ENCODE peak calls at places on chromosomes 2 and 18, in four cellular contexts. W is heart left ventricle, S is fibroblast of lung, I is colonic mucosa. B is an unnamed sample. For H3K9me3, the result is how much of the 10 kb centered on the place peaks cover.

GRCh38 chr2:30670453-30670852 is 136.8 kb downstream of the CAPN13 start:
- DNase-seq in W (no peak), S (no peak), I (peak), B (no peak)

GRCh38 chr2:28624798-28625701 is 126.6 kb upstream of the PPP1CB start:
- DNase-seq in W (peak), S (peak), I (peak), B (peak)

GRCh38 chr2:218831378-218831990 is at the start of gene PRKAG3:
- DNase-seq in W (peak), S (no peak), I (no peak), B (no peak)

GRCh38 chr2:9811679-9812511 is 31.4 kb upstream of the TAF1B start:
- DNase-seq in W (no peak), S (no peak), I (no peak), B (no peak)

GRCh38 chr2:241803387-241804325 is 5.3 kb upstream of the NEU4 start:
- DNase-seq in W (peak), S (peak), I (peak), B (peak)

GRCh38 chr2:169384816-169385215 is 22.5 kb upstream of the LRP2 start:
- DNase-seq in W (no peak), S (no peak), I (no peak), B (no peak)

GRCh38 chr2:218802595-218802994 is 20.6 kb downstream of the CYP27A1 start:
- DNase-seq in W (no peak), S (peak), I (no peak), B (no peak)

GRCh38 chr2:106011993-106012392 is 182.1 kb downstream of the UXS1 start:
- DNase-seq in W (no peak), S (no peak), I (no peak), B (no peak)

GRCh38 chr2:218501665-218502064 is 66.5 kb downstream of the USP37 start:
- DNase-seq in W (no peak), S (peak), I (no peak), B (no peak)

GRCh38 chr2:165305391-165306096 is 66.3 kb downstream of the SCN2A start:
- DNase-seq in W (no peak), S (peak), I (no peak), B (no peak)

GRCh38 chr2:147607379-147607778 is 237.4 kb upstream of the ACVR2A start:
- DNase-seq in W (no peak), S (peak), I (no peak), B (no peak)

GRCh38 chr2:199928626-199929025 is 17.5 kb downstream of the C2orf69 start:
- DNase-seq in W (no peak), S (no peak), I (no peak), B (no peak)

GRCh38 chr2:7692657-7693161 is 775.5 kb downstream of the RNF144A start:
- DNase-seq in W (no peak), S (peak), I (no peak), B (peak)

GRCh38 chr2:71524476-71524875 is 71.1 kb downstream of the DYSF start:
- DNase-seq in W (no peak), S (no peak), I (no peak), B (no peak)

GRCh38 chr2:119252186-119253113 is 28.8 kb downstream of the STEAP3 start:
- DNase-seq in W (peak), S (peak), I (no peak), B (no peak)

GRCh38 chr2:65487404-65487803 is 55.0 kb upstream of the SPRED2 start:
- DNase-seq in W (no peak), S (no peak), I (no peak), B (no peak)

GRCh38 chr2:181891966-181892794 is 650 bp downstream of the ITPRID2 start:
- DNase-seq in W (peak), S (peak), I (peak), B (peak)

GRCh38 chr18:8468911-8469310 is 140.3 kb upstream of the RAB12 start:
- DNase-seq in W (no peak), S (peak), I (no peak), B (no peak)

GRCh38 chr18:8705941-8706544 is 687 bp downstream of the MTCL1 start:
- DNase-seq in W (no peak), S (no peak), I (no peak), B (no peak)

GRCh38 chr2:197813093-197813787 is 8.8 kb downstream of the PLCL1 start:
- DNase-seq in W (no peak), S (peak), I (no peak), B (no peak)

GRCh38 chr2:191115801-191116200 is 35.0 kb downstream of the STAT4 start:
- DNase-seq in W (no peak), S (peak), I (no peak), B (no peak)

GRCh38 chr18:22171839-22172582 is 2.6 kb downstream of the GATA6 start:
- DNase-seq in W (no peak), S (no peak), I (peak), B (no peak)

GRCh38 chr2:25311866-25312575 is 29.7 kb downstream of the DNMT3A start:
- DNase-seq in W (no peak), S (no peak), I (no peak), B (no peak)

GRCh38 chr2:84483320-84483719 is 24.2 kb upstream of the SUCLG1 start:
- DNase-seq in W (no peak), S (no peak), I (no peak), B (no peak)

GRCh38 chr2:84491741-84492140 is 24.6 kb upstream of the DNAH6 start:
- DNase-seq in W (no peak), S (no peak), I (no peak), B (no peak)

GRCh38 chr2:84491256-84491655 is 25.0 kb upstream of the DNAH6 start:
- DNase-seq in W (no peak), S (no peak), I (no peak), B (no peak)

GRCh38 chr2:84486436-84487115 is 27.5 kb upstream of the SUCLG1 start:
- DNase-seq in W (no peak), S (peak), I (peak), B (no peak)

DNA sequence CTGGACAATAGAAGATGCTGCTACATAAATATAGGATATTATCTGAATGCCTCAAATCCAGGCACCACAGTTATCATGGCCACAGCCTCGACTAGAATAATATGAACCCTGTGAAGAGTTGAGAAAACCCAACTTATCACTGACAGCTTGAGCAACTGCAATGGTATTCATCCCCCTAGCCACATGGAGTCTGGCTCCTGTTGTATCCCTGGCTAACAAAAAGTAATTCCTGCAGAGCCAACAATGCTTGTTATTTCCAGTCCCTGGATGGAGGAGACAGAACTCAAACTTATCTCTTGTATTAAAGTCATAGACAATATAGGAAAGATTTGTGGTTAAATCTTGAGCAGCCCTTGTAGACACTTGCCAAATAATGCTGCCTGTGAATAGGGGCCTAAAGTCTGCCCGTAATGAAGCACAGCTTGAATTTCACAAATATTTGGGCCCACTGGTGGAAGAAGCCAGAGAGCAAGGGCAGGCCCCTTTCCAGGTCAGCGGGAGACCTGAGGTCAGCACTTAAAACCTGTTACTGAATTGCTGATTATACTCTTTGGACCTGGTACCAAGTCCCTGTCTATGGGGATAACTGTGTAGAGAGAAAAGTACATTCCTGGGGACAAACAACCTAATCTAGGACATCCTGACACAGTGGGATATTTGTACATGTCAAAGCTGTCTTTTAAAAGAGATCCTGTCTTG is 28.4 kb upstream of the SUCLG1 start:
- DNase-seq in W (no peak), S (peak), I (no peak), B (no peak)
- TF ChIP-seq CTCF in W (no peak), S (no peak), I (no peak), B (no peak)

GRCh38 chr2:232097260-232097659 is 135.7 kb downstream of the DIS3L2 start:
- DNase-seq in W (no peak), S (no peak), I (no peak), B (no peak)

GRCh38 chr2:232103140-232103737 is 141.7 kb downstream of the DIS3L2 start:
- DNase-seq in W (no peak), S (peak), I (no peak), B (no peak)

GRCh38 chr2:232102380-232102779 is 140.9 kb downstream of the DIS3L2 start:
- DNase-seq in W (no peak), S (no peak), I (no peak), B (no peak)

GRCh38 chr2:232094883-232095282 is 133.4 kb downstream of the DIS3L2 start:
- DNase-seq in W (no peak), S (no peak), I (no peak), B (no peak)

DNA sequence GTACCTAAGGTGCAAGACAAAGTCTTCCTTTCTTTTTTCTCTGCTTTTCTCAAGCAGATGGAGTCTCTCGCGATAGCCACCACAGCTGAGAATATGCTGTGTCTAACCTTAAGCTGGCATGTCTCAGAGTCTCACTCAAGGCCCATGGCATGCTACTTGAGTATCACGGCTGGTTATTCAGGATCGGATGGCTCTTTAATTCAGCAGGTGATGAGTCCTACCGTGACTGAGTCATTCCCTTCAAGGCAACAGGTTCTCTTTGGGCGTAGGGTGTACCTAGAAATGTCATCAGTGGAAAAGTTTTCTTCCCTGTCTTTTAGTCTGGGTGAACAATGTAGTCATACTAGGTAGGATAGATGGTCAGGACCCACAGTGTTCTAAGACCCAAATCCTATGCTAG is 136.2 kb downstream of the DIS3L2 start:
- DNase-seq in W (no peak), S (no peak), I (no peak), B (no peak)
- H3K9me3 ChIP-seq in W (under half), S (under half), I (under half), B (under half)

GRCh38 chr2:101887328-101887727 is 104.4 kb upstream of the IL1R2 start:
- DNase-seq in W (no peak), S (no peak), I (no peak), B (no peak)

GRCh38 chr2:101893676-101894381 is 97.9 kb upstream of the IL1R2 start:
- DNase-seq in W (no peak), S (no peak), I (no peak), B (no peak)

GRCh38 chr2:101884423-101884822 is 107.3 kb upstream of the IL1R2 start:
- DNase-seq in W (no peak), S (no peak), I (no peak), B (no peak)

GRCh38 chr2:101892377-101892776 is 99.4 kb upstream of the IL1R2 start:
- DNase-seq in W (no peak), S (no peak), I (no peak), B (no peak)

GRCh38 chr2:101889460-101890098 is 102.2 kb upstream of the IL1R2 start:
- DNase-seq in W (no peak), S (no peak), I (no peak), B (no peak)
- H3K27ac ChIP-seq in W (no peak), S (no peak), I (no peak), B (no peak)

GRCh38 chr2:102736174-102736606 is 25.6 kb upstream of the TMEM182 start:
- DNase-seq in W (no peak), S (no peak), I (peak), B (no peak)

GRCh38 chr2:102737435-102737834 is 24.4 kb upstream of the TMEM182 start:
- DNase-seq in W (no peak), S (no peak), I (no peak), B (no peak)

GRCh38 chr2:102735431-102736130 is 26.2 kb upstream of the TMEM182 start:
- DNase-seq in W (no peak), S (peak), I (peak), B (no peak)

DNA sequence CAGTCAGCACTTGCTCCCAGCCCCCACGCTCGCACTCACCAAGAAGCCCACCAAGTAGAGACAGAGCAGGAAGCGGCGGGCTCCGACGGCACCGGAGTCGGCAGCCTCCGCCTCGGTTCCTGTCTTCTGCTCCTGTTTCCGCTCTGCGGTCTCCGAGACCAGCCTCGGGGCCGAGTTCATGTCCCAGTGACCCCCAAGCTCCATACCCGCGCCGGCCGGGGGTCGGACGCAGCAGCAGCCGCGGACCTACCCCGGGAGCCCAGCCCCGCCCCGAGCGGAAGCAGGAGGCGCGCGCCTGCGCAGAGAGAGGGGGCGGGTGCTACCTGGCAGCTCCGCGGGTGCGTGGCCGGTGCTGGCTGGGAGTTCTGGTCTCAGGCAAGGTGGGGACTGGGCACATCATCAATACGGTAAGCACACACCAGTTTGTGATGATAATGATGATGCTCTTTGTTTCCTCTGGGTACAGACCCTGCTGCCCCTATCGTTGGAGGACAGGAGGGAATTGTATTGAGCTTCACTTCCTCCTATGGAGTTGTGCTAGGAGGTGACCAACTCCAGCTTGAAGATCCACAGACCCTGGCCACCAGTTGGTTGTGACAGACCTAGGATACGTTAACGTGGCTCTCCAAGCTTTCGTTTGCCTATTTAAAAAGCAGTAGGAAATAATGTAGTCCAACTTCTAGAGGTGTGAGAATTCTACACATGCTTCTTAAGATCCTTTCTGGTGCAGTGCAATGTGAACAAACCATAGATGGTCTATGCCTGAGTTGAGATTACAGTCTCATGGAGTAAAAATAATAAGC is 25.0 kb upstream of the TMEM182 start:
- DNase-seq in W (peak), S (peak), I (peak), B (peak)
- TF ChIP-seq CTCF in W (no peak), S (peak), I (no peak), B (no peak)

GRCh38 chr18:14947482-14948162 is 199.7 kb downstream of the ANKRD30B start:
- DNase-seq in W (no peak), S (no peak), I (no peak), B (no peak)
- H3K9me3 ChIP-seq in W (under half), S (under half), I (under half), B (under half)

DNA sequence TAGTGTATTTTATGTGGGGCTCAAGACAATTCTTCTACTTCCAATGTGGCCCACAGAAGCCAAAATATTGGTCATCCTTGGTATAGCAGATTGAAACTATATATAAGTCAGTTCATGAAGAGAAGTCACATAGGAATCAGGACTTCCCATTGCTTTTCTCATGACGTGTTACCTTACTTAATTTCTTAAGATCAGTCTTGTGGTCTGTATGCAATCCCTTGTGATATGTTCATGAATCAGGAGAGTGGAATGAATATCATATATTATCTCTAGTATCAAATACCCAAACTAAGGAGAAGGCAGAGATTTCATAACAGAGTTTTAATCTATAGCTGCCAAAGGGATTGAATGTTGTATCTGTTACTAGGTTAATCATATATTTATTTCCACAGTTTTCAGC is 1390.4 kb downstream of the SUCLG1 start:
- DNase-seq in W (no peak), S (no peak), I (no peak), B (no peak)
- H3K27ac ChIP-seq in W (no peak), S (no peak), I (no peak), B (no peak)

B was measured in tibial artery.